ENCODE peak calls at places on chromosomes 1 and 21, in ten cellular contexts. H is esophagus squamous epithelium; B is M059J; E is posterior vena cava; A is NK-92 treated with Interleukin-12 subunit alpha and Interleukin-12 subunit beta, amount 100 ng/mL, for 24 hours; M is CD8-positive, alpha-beta memory T cell; Z is mucosa of gallbladder; P is hepatic stellate cell; J is stimulated activated CD4-positive, alpha-beta T cell treated with anti-CD3 and anti-CD28 coated beads, Interleukin-2, amount 100 ng/mL, for 48 hours; T is mesothelial cell of epicardium. C is an unnamed sample.

GRCh38 chr21:34576043-34576466 is 38.9 kb downstream of the RCAN1 start:
- DNase-seq in H (no peak), B (peak; percentile 83), E (no peak), A (no peak), M (no peak), Z (no peak), P (peak; percentile 29), J (no peak), T (peak; percentile 31), C (peak; percentile 59)

GRCh38 chr1:31689821-31690220 is 14.0 kb downstream of the COL16A1 start:
- DNase-seq in H (no peak), B (peak; percentile 99), E (no peak), A (no peak), M (no peak), Z (no peak), P (peak; percentile 97), J (no peak), T (no peak), C (peak; percentile 93)

GRCh38 chr1:119758584-119758983 is 10.1 kb downstream of the HMGCS2 start:
- DNase-seq in H (no peak), B (no peak), E (no peak), A (peak; percentile 13), M (no peak), Z (no peak), P (no peak), J (no peak), T (no peak), C (no peak)

GRCh38 chr1:33399375-33399774 is 31.5 kb downstream of the PHC2 start:
- DNase-seq in H (no peak), B (no peak), E (no peak), A (no peak), M (no peak), Z (no peak), P (no peak), J (no peak), T (no peak), C (peak; percentile 48)

GRCh38 chr1:221174598-221174997 is 295.4 kb downstream of the HLX start:
- DNase-seq in H (no peak), B (no peak), E (peak; percentile 81), A (no peak), M (no peak), Z (peak; percentile 13), P (no peak), J (no peak), T (no peak), C (peak; percentile 8)

GRCh38 chr21:23247334-23247733 is 2249.1 kb downstream of the NCAM2 start:
- DNase-seq in H (no peak), B (no peak), E (no peak), A (no peak), M (no peak), Z (no peak), P (no peak), J (no peak), T (no peak), C (no peak)

GRCh38 chr1:63674238-63674864 is 81.1 kb downstream of the PGM1 start:
- DNase-seq in H (no peak), B (peak; percentile 95), E (peak; percentile 85), A (no peak), M (no peak), Z (peak; percentile 92), P (peak; percentile 84), J (no peak), T (peak; percentile 53), C (peak; percentile 99)

GRCh38 chr21:30268608-30269197 is 14.0 kb downstream of the KRTAP24-1 start:
- DNase-seq in H (no peak), B (no peak), E (no peak), A (no peak), M (no peak), Z (no peak), P (no peak), J (no peak), T (no peak), C (no peak)